ENCODE peak calls at places on chromosomes 11 and 22, in four cellular contexts. M is adrenal gland; A is CD8-positive, alpha-beta T cell; J is fibroblast of mammary gland. H is an unnamed sample.

GRCh38 chr11:70019576-70020011 is 58.5 kb upstream of the ANO1 start:
- DNase-seq in M (no peak), A (no peak), J (peak; percentile 69), H (no peak)

GRCh38 chr11:64290894-64291745 is at the start of gene KCNK4:
- DNase-seq in M (no peak), A (no peak), J (no peak), H (no peak)

GRCh38 chr11:77351281-77351905 is 49.9 kb upstream of the GDPD4 start:
- DNase-seq in M (no peak), A (no peak), J (peak; percentile 12), H (no peak)

GRCh38 chr22:27405672-27406388 is 395.7 kb downstream of the MN1 start:
- DNase-seq in M (peak; percentile 44), A (no peak), J (peak; percentile 50), H (peak; percentile 4)

GRCh38 chr11:26947904-26948639 is 45.8 kb upstream of the FIBIN start:
- DNase-seq in M (no peak), A (no peak), J (peak; percentile 85), H (peak; percentile 52)

GRCh38 chr11:1049431-1049891 is 12.9 kb upstream of the MUC6 start:
- DNase-seq in M (peak; percentile 7), A (no peak), J (no peak), H (no peak)

GRCh38 chr11:108975641-108976071 is 310.8 kb downstream of the DDX10 start:
- DNase-seq in M (no peak), A (no peak), J (no peak), H (no peak)

GRCh38 chr22:25153961-25154685 is 45.5 kb upstream of the CRYBB3 start:
- DNase-seq in M (peak; percentile 79), A (no peak), J (peak; percentile 26), H (peak; percentile 11)

GRCh38 chr22:36368359-36368983 is 19.3 kb downstream of the MYH9 start:
- DNase-seq in M (no peak), A (peak; percentile 63), J (peak; percentile 52), H (peak; percentile 86)

GRCh38 chr11:33778682-33779081 is 4.4 kb upstream of the FBXO3 start:
- DNase-seq in M (no peak), A (no peak), J (peak; percentile 84), H (peak; percentile 54)

GRCh38 chr11:134275188-134275533 is 1.0 kb upstream of the GLB1L3 start:
- DNase-seq in M (no peak), A (no peak), J (no peak), H (no peak)

GRCh38 chr11:134277176-134278001 is 1.2 kb downstream of the GLB1L3 start:
- DNase-seq in M (no peak), A (peak; percentile 48), J (no peak), H (no peak)

GRCh38 chr11:134276396-134277175 is 407 bp downstream of the GLB1L3 start:
- DNase-seq in M (no peak), A (peak; percentile 52), J (no peak), H (no peak)

GRCh38 chr11:134273317-134273712 is 2.9 kb upstream of the GLB1L3 start:
- DNase-seq in M (no peak), A (no peak), J (no peak), H (no peak)

DNA sequence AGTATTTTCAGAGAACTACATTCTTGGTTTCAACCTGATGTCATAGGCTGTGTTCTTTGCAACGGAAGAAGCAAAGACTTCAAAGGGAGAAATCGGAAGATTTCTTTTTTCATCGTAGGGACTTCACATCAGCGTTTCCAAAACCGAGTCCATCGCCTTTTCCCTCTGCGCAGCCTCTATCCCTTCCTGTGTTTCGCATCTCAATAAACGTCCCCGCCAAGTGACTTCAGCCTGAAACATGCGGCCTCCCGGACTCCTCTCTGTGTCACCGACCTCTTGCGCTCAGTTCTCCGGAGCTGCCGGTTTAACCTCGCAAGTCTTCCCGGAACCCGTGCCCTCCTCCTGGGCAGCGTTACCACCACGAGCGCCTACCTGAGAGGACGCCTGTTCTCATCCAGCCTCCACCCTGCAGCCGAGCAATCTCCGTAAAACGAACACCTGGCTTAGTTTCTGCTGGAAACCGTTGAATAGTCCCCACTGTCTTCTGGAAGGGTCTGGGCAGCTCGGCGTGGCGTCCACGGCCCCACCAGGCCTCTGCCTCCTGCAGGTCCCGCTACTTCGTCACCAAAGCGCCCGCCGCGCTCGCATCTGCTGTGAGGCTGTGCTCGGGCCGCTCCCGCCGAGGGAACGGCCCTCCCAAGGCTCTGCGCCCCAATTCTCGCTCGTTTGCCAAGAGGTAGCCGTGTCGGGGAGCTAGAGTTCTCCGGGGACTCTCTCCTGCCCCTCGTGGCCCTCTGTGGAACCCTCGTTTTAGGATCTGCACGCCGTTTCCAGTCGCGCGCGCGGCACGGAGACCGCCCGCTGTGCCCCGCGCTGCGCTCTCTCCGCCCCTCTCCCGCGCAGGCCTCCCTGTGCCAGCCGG is at the start of gene GLB1L3:
- DNase-seq in M (no peak), A (peak; percentile 83), J (no peak), H (no peak)
- TF ChIP-seq CTCF in M (no peak), A (peak; percentile 65), J (peak; percentile 11), H (peak; percentile 52)

DNA sequence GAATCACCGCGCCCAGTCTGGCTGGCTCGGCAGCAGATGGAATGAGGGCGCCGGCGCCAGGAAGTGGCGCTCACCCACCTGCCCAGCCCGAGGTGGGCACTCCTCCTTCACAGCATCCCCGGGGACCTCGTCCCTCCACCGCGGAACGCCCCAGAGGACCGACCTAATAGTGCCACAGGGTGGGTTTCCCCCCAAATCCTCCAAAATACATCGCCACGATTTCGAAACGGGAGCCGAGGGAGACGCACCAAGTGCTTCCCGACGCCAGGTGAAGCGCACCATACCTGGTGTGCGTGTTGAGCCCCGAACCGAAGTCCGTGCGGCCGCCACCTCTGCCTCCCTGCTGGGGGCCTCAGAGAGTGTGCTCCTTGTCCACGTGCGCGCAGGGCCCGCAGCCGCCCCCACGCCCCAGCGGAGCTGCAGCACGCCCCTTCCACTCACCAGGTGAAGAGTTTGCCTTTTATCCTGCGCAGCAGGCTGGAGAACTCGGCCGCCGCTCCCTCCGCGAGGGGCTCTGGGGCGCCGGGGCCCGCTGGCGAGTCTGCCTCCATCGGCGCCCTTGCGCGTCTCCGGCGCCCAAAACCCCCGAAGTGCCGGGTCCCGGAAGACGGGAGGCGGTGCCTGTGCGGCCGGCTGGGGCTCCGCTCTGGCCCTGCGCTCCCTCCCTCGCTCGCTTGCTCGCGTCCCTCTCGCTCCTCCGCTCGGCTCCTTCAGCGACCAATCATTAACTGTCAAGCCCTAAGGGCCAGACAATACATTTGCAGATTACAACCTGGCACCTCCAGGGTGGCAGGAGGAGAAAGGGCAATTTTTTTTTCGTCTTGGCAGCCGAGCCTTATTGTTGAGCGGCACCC is at the start of gene SLC35F2:
- DNase-seq in M (peak; percentile 49), A (peak; percentile 76), J (peak; percentile 49), H (peak; percentile 30)
- TF ChIP-seq CTCF in M (no peak), A (no peak), J (no peak), H (no peak)

DNA sequence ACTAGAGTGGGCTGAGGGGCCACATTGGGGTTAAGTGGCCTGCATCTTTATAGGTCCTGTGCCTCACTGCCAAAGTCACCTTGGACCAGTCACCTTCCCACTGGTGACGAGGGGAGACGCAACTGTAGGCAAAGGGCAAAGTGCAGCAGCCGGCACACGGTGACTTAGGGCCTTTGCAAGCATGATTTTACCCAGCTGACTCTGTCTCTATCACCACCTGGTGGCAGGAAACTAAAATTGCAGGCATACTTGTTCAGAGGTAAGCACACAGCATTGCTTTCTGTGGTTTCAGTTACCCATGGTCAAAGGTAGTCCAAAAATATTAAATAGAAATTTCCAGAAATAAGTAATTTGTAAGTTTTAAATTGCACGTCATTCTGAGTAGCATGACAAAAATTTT is 1164.4 kb downstream of the BRD1 start:
- DNase-seq in M (no peak), A (no peak), J (peak; percentile 9), H (no peak)
- TF ChIP-seq CTCF in M (no peak), A (no peak), J (peak; percentile 32), H (peak; percentile 67)

DNA sequence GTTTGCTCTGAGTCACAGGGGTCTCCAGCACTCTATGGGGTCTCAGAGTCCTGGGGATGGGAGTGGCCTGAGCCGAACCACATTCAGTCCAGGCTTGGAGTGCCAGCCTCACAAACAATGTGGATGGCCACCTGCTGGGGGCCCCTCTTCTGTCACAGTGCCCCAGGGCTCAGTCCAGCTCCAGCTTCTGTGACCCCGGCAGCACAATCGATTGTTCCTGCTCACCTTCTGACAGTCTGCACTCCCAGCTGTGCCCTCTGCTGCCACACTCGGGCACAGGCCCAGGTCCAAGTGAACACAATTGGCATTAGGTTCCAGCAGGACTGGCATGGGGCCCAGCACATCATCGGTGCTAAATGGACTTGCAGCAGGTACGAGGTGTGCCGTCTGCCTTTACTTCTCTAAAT is 84.8 kb downstream of the TP53I11 start:
- DNase-seq in M (peak; percentile 53), A (no peak), J (no peak), H (no peak)
- TF ChIP-seq CTCF in M (peak; percentile 13), A (no peak), J (no peak), H (no peak)

GRCh38 chr11:126186708-126187481 is 24.6 kb downstream of the RPUSD4 start:
- DNase-seq in M (no peak), A (no peak), J (no peak), H (no peak)
- TF ChIP-seq CTCF in M (no peak), A (no peak), J (peak; percentile 18), H (peak; percentile 45)

GRCh38 chr22:40452730-40453487 is 82.5 kb downstream of the SGSM3 start:
- DNase-seq in M (no peak), A (no peak), J (no peak), H (no peak)
- TF ChIP-seq CTCF in M (no peak), A (no peak), J (no peak), H (no peak)

GRCh38 chr11:74701351-74701750 is 29.9 kb downstream of the CHRDL2 start:
- DNase-seq in M (no peak), A (no peak), J (no peak), H (no peak)
- TF ChIP-seq CTCF in M (no peak), A (no peak), J (no peak), H (peak; percentile 23)

GRCh38 chr22:17911312-17911705 is 113.1 kb downstream of the MICAL3 start:
- DNase-seq in M (no peak), A (no peak), J (peak; percentile 18), H (no peak)

GRCh38 chr22:17907731-17908051 is 116.7 kb downstream of the MICAL3 start:
- DNase-seq in M (no peak), A (no peak), J (no peak), H (no peak)

GRCh38 chr22:17912942-17913704 is 111.2 kb downstream of the MICAL3 start:
- DNase-seq in M (no peak), A (no peak), J (no peak), H (peak; percentile 23)

GRCh38 chr22:17911887-17912286 is 112.5 kb downstream of the MICAL3 start:
- DNase-seq in M (no peak), A (no peak), J (no peak), H (no peak)

GRCh38 chr22:17910561-17911311 is 113.6 kb downstream of the MICAL3 start:
- DNase-seq in M (peak; percentile 96), A (no peak), J (peak; percentile 90), H (peak; percentile 90)
- TF ChIP-seq CTCF in M (peak; percentile 45), A (no peak), J (peak; percentile 35), H (peak; percentile 55)